ENCODE peak calls at places on chromosomes 6 and 20, in eight cellular contexts. One of them, this sample, is unnamed.

GRCh38 chr6:37353761-37354525 is at the start of gene RNF8:
- DNase-seq in stimulated activated CD8-positive, alpha-beta memory T cell treated with anti-CD3 and anti-CD28 coated beads, Interleukin-4, amount 100 ng/mL, for 4 hours: peak
- DNase-seq in bronchial epithelial cell: peak
- DNase-seq in lung: peak
- DNase-seq in LoVo: peak
- DNase-seq in endothelial cell of umbilical vein: peak
- DNase-seq in neuronal stem cell: peak
- DNase-seq in A549: peak
- DNase-seq in this sample: peak

GRCh38 chr6:10315034-10315433 is 99.8 kb downstream of the TFAP2A start:
- DNase-seq in stimulated activated CD8-positive, alpha-beta memory T cell treated with anti-CD3 and anti-CD28 coated beads, Interleukin-4, amount 100 ng/mL, for 4 hours: no peak
- DNase-seq in bronchial epithelial cell: no peak
- DNase-seq in lung: no peak
- DNase-seq in LoVo: no peak
- DNase-seq in endothelial cell of umbilical vein: no peak
- DNase-seq in neuronal stem cell: no peak
- DNase-seq in A549: no peak
- DNase-seq in this sample: no peak

GRCh38 chr20:19370076-19371075 is 157.9 kb downstream of the SLC24A3 start:
- DNase-seq in stimulated activated CD8-positive, alpha-beta memory T cell treated with anti-CD3 and anti-CD28 coated beads, Interleukin-4, amount 100 ng/mL, for 4 hours: no peak
- DNase-seq in bronchial epithelial cell: peak
- DNase-seq in lung: no peak
- DNase-seq in LoVo: no peak
- DNase-seq in endothelial cell of umbilical vein: no peak
- DNase-seq in neuronal stem cell: no peak
- DNase-seq in A549: no peak
- DNase-seq in this sample: no peak

GRCh38 chr20:37378785-37379598 is 33.1 kb downstream of the SRC start:
- DNase-seq in stimulated activated CD8-positive, alpha-beta memory T cell treated with anti-CD3 and anti-CD28 coated beads, Interleukin-4, amount 100 ng/mL, for 4 hours: no peak
- DNase-seq in bronchial epithelial cell: peak
- DNase-seq in lung: no peak
- DNase-seq in LoVo: no peak
- DNase-seq in endothelial cell of umbilical vein: peak
- DNase-seq in neuronal stem cell: no peak
- DNase-seq in A549: peak
- DNase-seq in this sample: peak

GRCh38 chr6:134590449-134590848 is 272.5 kb upstream of the SGK1 start:
- DNase-seq in stimulated activated CD8-positive, alpha-beta memory T cell treated with anti-CD3 and anti-CD28 coated beads, Interleukin-4, amount 100 ng/mL, for 4 hours: no peak
- DNase-seq in bronchial epithelial cell: peak
- DNase-seq in lung: no peak
- DNase-seq in LoVo: no peak
- DNase-seq in endothelial cell of umbilical vein: no peak
- DNase-seq in neuronal stem cell: no peak
- DNase-seq in A549: peak
- DNase-seq in this sample: no peak

GRCh38 chr6:17730078-17730704 is 23.5 kb upstream of the NUP153 start:
- DNase-seq in stimulated activated CD8-positive, alpha-beta memory T cell treated with anti-CD3 and anti-CD28 coated beads, Interleukin-4, amount 100 ng/mL, for 4 hours: no peak
- DNase-seq in bronchial epithelial cell: peak
- DNase-seq in lung: no peak
- DNase-seq in LoVo: no peak
- DNase-seq in endothelial cell of umbilical vein: no peak
- DNase-seq in neuronal stem cell: no peak
- DNase-seq in A549: no peak
- DNase-seq in this sample: no peak

GRCh38 chr6:14273196-14273595 is 155.6 kb downstream of the CD83 start:
- DNase-seq in stimulated activated CD8-positive, alpha-beta memory T cell treated with anti-CD3 and anti-CD28 coated beads, Interleukin-4, amount 100 ng/mL, for 4 hours: no peak
- DNase-seq in bronchial epithelial cell: no peak
- DNase-seq in lung: no peak
- DNase-seq in LoVo: no peak
- DNase-seq in endothelial cell of umbilical vein: no peak
- DNase-seq in neuronal stem cell: no peak
- DNase-seq in A549: no peak
- DNase-seq in this sample: no peak

GRCh38 chr20:15582146-15582776 is 991.0 kb downstream of the KIF16B start:
- DNase-seq in stimulated activated CD8-positive, alpha-beta memory T cell treated with anti-CD3 and anti-CD28 coated beads, Interleukin-4, amount 100 ng/mL, for 4 hours: no peak
- DNase-seq in bronchial epithelial cell: no peak
- DNase-seq in lung: no peak
- DNase-seq in LoVo: no peak
- DNase-seq in endothelial cell of umbilical vein: no peak
- DNase-seq in neuronal stem cell: no peak
- DNase-seq in A549: no peak
- DNase-seq in this sample: no peak

GRCh38 chr6:5025911-5026819 is 22.3 kb upstream of the RPP40 start:
- DNase-seq in stimulated activated CD8-positive, alpha-beta memory T cell treated with anti-CD3 and anti-CD28 coated beads, Interleukin-4, amount 100 ng/mL, for 4 hours: no peak
- DNase-seq in bronchial epithelial cell: peak
- DNase-seq in lung: no peak
- DNase-seq in LoVo: no peak
- DNase-seq in endothelial cell of umbilical vein: peak
- DNase-seq in neuronal stem cell: peak
- DNase-seq in A549: no peak
- DNase-seq in this sample: peak

GRCh38 chr6:108996208-108996607 is 98.4 kb downstream of the SESN1 start:
- DNase-seq in stimulated activated CD8-positive, alpha-beta memory T cell treated with anti-CD3 and anti-CD28 coated beads, Interleukin-4, amount 100 ng/mL, for 4 hours: no peak
- DNase-seq in bronchial epithelial cell: no peak
- DNase-seq in lung: no peak
- DNase-seq in LoVo: no peak
- DNase-seq in endothelial cell of umbilical vein: no peak
- DNase-seq in neuronal stem cell: no peak
- DNase-seq in A549: no peak
- DNase-seq in this sample: no peak

GRCh38 chr6:28258877-28259777 is at the start of gene NKAPL:
- DNase-seq in stimulated activated CD8-positive, alpha-beta memory T cell treated with anti-CD3 and anti-CD28 coated beads, Interleukin-4, amount 100 ng/mL, for 4 hours: peak
- DNase-seq in bronchial epithelial cell: peak
- DNase-seq in lung: peak
- DNase-seq in LoVo: no peak
- DNase-seq in endothelial cell of umbilical vein: peak
- DNase-seq in neuronal stem cell: no peak
- DNase-seq in A549: no peak
- DNase-seq in this sample: peak

GRCh38 chr6:17971128-17972073 is 16.0 kb downstream of the KIF13A start:
- DNase-seq in stimulated activated CD8-positive, alpha-beta memory T cell treated with anti-CD3 and anti-CD28 coated beads, Interleukin-4, amount 100 ng/mL, for 4 hours: no peak
- DNase-seq in bronchial epithelial cell: peak
- DNase-seq in lung: no peak
- DNase-seq in LoVo: no peak
- DNase-seq in endothelial cell of umbilical vein: peak
- DNase-seq in neuronal stem cell: no peak
- DNase-seq in A549: peak
- DNase-seq in this sample: no peak

GRCh38 chr6:2021713-2022125 is 223.7 kb downstream of the GMDS start:
- DNase-seq in stimulated activated CD8-positive, alpha-beta memory T cell treated with anti-CD3 and anti-CD28 coated beads, Interleukin-4, amount 100 ng/mL, for 4 hours: no peak
- DNase-seq in bronchial epithelial cell: peak
- DNase-seq in lung: peak
- DNase-seq in LoVo: peak
- DNase-seq in endothelial cell of umbilical vein: peak
- DNase-seq in neuronal stem cell: peak
- DNase-seq in A549: no peak
- DNase-seq in this sample: peak

GRCh38 chr6:47698342-47698787 is at the start of gene ADGRF4:
- DNase-seq in stimulated activated CD8-positive, alpha-beta memory T cell treated with anti-CD3 and anti-CD28 coated beads, Interleukin-4, amount 100 ng/mL, for 4 hours: no peak
- DNase-seq in bronchial epithelial cell: peak
- DNase-seq in lung: no peak
- DNase-seq in LoVo: peak
- DNase-seq in endothelial cell of umbilical vein: no peak
- DNase-seq in neuronal stem cell: no peak
- DNase-seq in A549: peak
- DNase-seq in this sample: peak

GRCh38 chr6:63598251-63599036 is 26.2 kb downstream of the LOC128125822 start:
- DNase-seq in stimulated activated CD8-positive, alpha-beta memory T cell treated with anti-CD3 and anti-CD28 coated beads, Interleukin-4, amount 100 ng/mL, for 4 hours: peak
- DNase-seq in bronchial epithelial cell: peak
- DNase-seq in lung: peak
- DNase-seq in LoVo: peak
- DNase-seq in endothelial cell of umbilical vein: peak
- DNase-seq in neuronal stem cell: peak
- DNase-seq in A549: peak
- DNase-seq in this sample: peak

GRCh38 chr20:3808141-3808479 is 12.0 kb downstream of the CDC25B start:
- DNase-seq in stimulated activated CD8-positive, alpha-beta memory T cell treated with anti-CD3 and anti-CD28 coated beads, Interleukin-4, amount 100 ng/mL, for 4 hours: no peak
- DNase-seq in bronchial epithelial cell: peak
- DNase-seq in lung: peak
- DNase-seq in LoVo: peak
- DNase-seq in endothelial cell of umbilical vein: peak
- DNase-seq in neuronal stem cell: no peak
- DNase-seq in A549: peak
- DNase-seq in this sample: peak

GRCh38 chr20:63794614-63795013 is 36.5 kb downstream of the ZBTB46 start:
- DNase-seq in stimulated activated CD8-positive, alpha-beta memory T cell treated with anti-CD3 and anti-CD28 coated beads, Interleukin-4, amount 100 ng/mL, for 4 hours: no peak
- DNase-seq in bronchial epithelial cell: no peak
- DNase-seq in lung: no peak
- DNase-seq in LoVo: no peak
- DNase-seq in endothelial cell of umbilical vein: no peak
- DNase-seq in neuronal stem cell: no peak
- DNase-seq in A549: no peak
- DNase-seq in this sample: no peak

GRCh38 chr6:1524040-1524480 is 85.7 kb upstream of the FOXC1 start:
- DNase-seq in stimulated activated CD8-positive, alpha-beta memory T cell treated with anti-CD3 and anti-CD28 coated beads, Interleukin-4, amount 100 ng/mL, for 4 hours: peak
- DNase-seq in bronchial epithelial cell: peak
- DNase-seq in lung: peak
- DNase-seq in LoVo: no peak
- DNase-seq in endothelial cell of umbilical vein: peak
- DNase-seq in neuronal stem cell: peak
- DNase-seq in A549: peak
- DNase-seq in this sample: peak

GRCh38 chr6:95923518-95923917 is 92.3 kb upstream of the FUT9 start:
- DNase-seq in stimulated activated CD8-positive, alpha-beta memory T cell treated with anti-CD3 and anti-CD28 coated beads, Interleukin-4, amount 100 ng/mL, for 4 hours: no peak
- DNase-seq in bronchial epithelial cell: peak
- DNase-seq in lung: no peak
- DNase-seq in LoVo: no peak
- DNase-seq in endothelial cell of umbilical vein: no peak
- DNase-seq in neuronal stem cell: no peak
- DNase-seq in A549: peak
- DNase-seq in this sample: peak

GRCh38 chr6:7628479-7628878 is 38.5 kb downstream of the SNRNP48 start:
- DNase-seq in stimulated activated CD8-positive, alpha-beta memory T cell treated with anti-CD3 and anti-CD28 coated beads, Interleukin-4, amount 100 ng/mL, for 4 hours: no peak
- DNase-seq in bronchial epithelial cell: peak
- DNase-seq in lung: no peak
- DNase-seq in LoVo: no peak
- DNase-seq in endothelial cell of umbilical vein: no peak
- DNase-seq in neuronal stem cell: no peak
- DNase-seq in A549: no peak
- DNase-seq in this sample: no peak

GRCh38 chr6:29632789-29633531 is at the start of gene GABBR1:
- DNase-seq in stimulated activated CD8-positive, alpha-beta memory T cell treated with anti-CD3 and anti-CD28 coated beads, Interleukin-4, amount 100 ng/mL, for 4 hours: peak
- DNase-seq in bronchial epithelial cell: peak
- DNase-seq in lung: peak
- DNase-seq in LoVo: peak
- DNase-seq in endothelial cell of umbilical vein: peak
- DNase-seq in neuronal stem cell: peak
- DNase-seq in A549: peak
- DNase-seq in this sample: peak

GRCh38 chr6:132995432-132995831 is 181.1 kb downstream of the RPS12 start:
- DNase-seq in stimulated activated CD8-positive, alpha-beta memory T cell treated with anti-CD3 and anti-CD28 coated beads, Interleukin-4, amount 100 ng/mL, for 4 hours: no peak
- DNase-seq in bronchial epithelial cell: peak
- DNase-seq in lung: no peak
- DNase-seq in LoVo: no peak
- DNase-seq in endothelial cell of umbilical vein: no peak
- DNase-seq in neuronal stem cell: no peak
- DNase-seq in A549: no peak
- DNase-seq in this sample: no peak

GRCh38 chr20:48652961-48653705 is 174.7 kb downstream of the PREX1 start:
- DNase-seq in stimulated activated CD8-positive, alpha-beta memory T cell treated with anti-CD3 and anti-CD28 coated beads, Interleukin-4, amount 100 ng/mL, for 4 hours: no peak
- DNase-seq in bronchial epithelial cell: no peak
- DNase-seq in lung: no peak
- DNase-seq in LoVo: no peak
- DNase-seq in endothelial cell of umbilical vein: no peak
- DNase-seq in neuronal stem cell: no peak
- DNase-seq in A549: no peak
- DNase-seq in this sample: no peak

GRCh38 chr6:165823609-165824326 is 160.7 kb upstream of the PDE10A start:
- DNase-seq in stimulated activated CD8-positive, alpha-beta memory T cell treated with anti-CD3 and anti-CD28 coated beads, Interleukin-4, amount 100 ng/mL, for 4 hours: no peak
- DNase-seq in bronchial epithelial cell: no peak
- DNase-seq in lung: no peak
- DNase-seq in LoVo: no peak
- DNase-seq in endothelial cell of umbilical vein: no peak
- DNase-seq in neuronal stem cell: no peak
- DNase-seq in A549: no peak
- DNase-seq in this sample: no peak

GRCh38 chr6:168081858-168082546 is 3.0 kb upstream of the FRMD1 start:
- DNase-seq in stimulated activated CD8-positive, alpha-beta memory T cell treated with anti-CD3 and anti-CD28 coated beads, Interleukin-4, amount 100 ng/mL, for 4 hours: no peak
- DNase-seq in bronchial epithelial cell: no peak
- DNase-seq in lung: no peak
- DNase-seq in LoVo: no peak
- DNase-seq in endothelial cell of umbilical vein: no peak
- DNase-seq in neuronal stem cell: no peak
- DNase-seq in A549: no peak
- DNase-seq in this sample: no peak

GRCh38 chr6:170024940-170025339 is 265.9 kb downstream of the DLL1 start:
- DNase-seq in stimulated activated CD8-positive, alpha-beta memory T cell treated with anti-CD3 and anti-CD28 coated beads, Interleukin-4, amount 100 ng/mL, for 4 hours: no peak
- DNase-seq in bronchial epithelial cell: no peak
- DNase-seq in lung: no peak
- DNase-seq in LoVo: no peak
- DNase-seq in endothelial cell of umbilical vein: no peak
- DNase-seq in neuronal stem cell: no peak
- DNase-seq in A549: no peak
- DNase-seq in this sample: peak

GRCh38 chr20:63115651-63116411 is 100.1 kb downstream of the YTHDF1 start:
- DNase-seq in stimulated activated CD8-positive, alpha-beta memory T cell treated with anti-CD3 and anti-CD28 coated beads, Interleukin-4, amount 100 ng/mL, for 4 hours: no peak
- DNase-seq in bronchial epithelial cell: no peak
- DNase-seq in lung: no peak
- DNase-seq in LoVo: no peak
- DNase-seq in endothelial cell of umbilical vein: no peak
- DNase-seq in neuronal stem cell: no peak
- DNase-seq in A549: no peak
- DNase-seq in this sample: no peak

GRCh38 chr6:43671801-43672690 is 15.5 kb downstream of the MRPS18A start:
- DNase-seq in stimulated activated CD8-positive, alpha-beta memory T cell treated with anti-CD3 and anti-CD28 coated beads, Interleukin-4, amount 100 ng/mL, for 4 hours: no peak
- DNase-seq in bronchial epithelial cell: no peak
- DNase-seq in lung: no peak
- DNase-seq in LoVo: no peak
- DNase-seq in endothelial cell of umbilical vein: no peak
- DNase-seq in neuronal stem cell: no peak
- DNase-seq in A549: no peak
- DNase-seq in this sample: no peak

GRCh38 chr6:122620902-122621301 is 10.7 kb downstream of the PKIB start:
- DNase-seq in stimulated activated CD8-positive, alpha-beta memory T cell treated with anti-CD3 and anti-CD28 coated beads, Interleukin-4, amount 100 ng/mL, for 4 hours: no peak
- DNase-seq in bronchial epithelial cell: peak
- DNase-seq in lung: no peak
- DNase-seq in LoVo: peak
- DNase-seq in endothelial cell of umbilical vein: no peak
- DNase-seq in neuronal stem cell: no peak
- DNase-seq in A549: peak
- DNase-seq in this sample: no peak

GRCh38 chr6:168949876-168950499 is 303.7 kb downstream of the THBS2 start:
- DNase-seq in stimulated activated CD8-positive, alpha-beta memory T cell treated with anti-CD3 and anti-CD28 coated beads, Interleukin-4, amount 100 ng/mL, for 4 hours: no peak
- DNase-seq in bronchial epithelial cell: no peak
- DNase-seq in lung: no peak
- DNase-seq in LoVo: no peak
- DNase-seq in endothelial cell of umbilical vein: no peak
- DNase-seq in neuronal stem cell: no peak
- DNase-seq in A549: no peak
- DNase-seq in this sample: no peak

GRCh38 chr6:111781055-111781708 is 92.1 kb downstream of the FYN start:
- DNase-seq in stimulated activated CD8-positive, alpha-beta memory T cell treated with anti-CD3 and anti-CD28 coated beads, Interleukin-4, amount 100 ng/mL, for 4 hours: no peak
- DNase-seq in bronchial epithelial cell: peak
- DNase-seq in lung: no peak
- DNase-seq in LoVo: no peak
- DNase-seq in endothelial cell of umbilical vein: no peak
- DNase-seq in neuronal stem cell: no peak
- DNase-seq in A549: no peak
- DNase-seq in this sample: no peak

GRCh38 chr20:55174172-55174571 is 698.8 kb downstream of the DOK5 start:
- DNase-seq in stimulated activated CD8-positive, alpha-beta memory T cell treated with anti-CD3 and anti-CD28 coated beads, Interleukin-4, amount 100 ng/mL, for 4 hours: no peak
- DNase-seq in bronchial epithelial cell: peak
- DNase-seq in lung: no peak
- DNase-seq in LoVo: peak
- DNase-seq in endothelial cell of umbilical vein: no peak
- DNase-seq in neuronal stem cell: no peak
- DNase-seq in A549: no peak
- DNase-seq in this sample: no peak

GRCh38 chr6:46191961-46192360 is 21.2 kb upstream of the ENPP5 start:
- DNase-seq in stimulated activated CD8-positive, alpha-beta memory T cell treated with anti-CD3 and anti-CD28 coated beads, Interleukin-4, amount 100 ng/mL, for 4 hours: no peak
- DNase-seq in bronchial epithelial cell: peak
- DNase-seq in lung: no peak
- DNase-seq in LoVo: peak
- DNase-seq in endothelial cell of umbilical vein: no peak
- DNase-seq in neuronal stem cell: no peak
- DNase-seq in A549: no peak
- DNase-seq in this sample: no peak